ENCODE peak calls at places on chromosomes 2 and 18, in six cellular contexts. E is tibial nerve; S is SJSA1; U is tibial artery; Y is A549; P is CD8-positive, alpha-beta T cell. T is an unnamed sample.
A peak's percentile ranks its signal among the peaks of the same experiment; 100 is the strongest.

GRCh38 chr2:191246820-191247380 is 1.7 kb downstream of the MYO1B start:
- DNase-seq in E (no peak), S (no peak), U (no peak), Y (no peak), P (no peak), T (no peak)

GRCh38 chr2:43265006-43265770 is 38.8 kb upstream of the ZFP36L2 start:
- DNase-seq in E (no peak), S (no peak), U (peak; percentile 83), Y (no peak), P (no peak), T (no peak)

GRCh38 chr2:217822296-217823252 is 180.2 kb downstream of the TNS1 start:
- DNase-seq in E (no peak), S (no peak), U (no peak), Y (no peak), P (no peak), T (no peak)

GRCh38 chr2:169258045-169258601 is 104.2 kb downstream of the LRP2 start:
- DNase-seq in E (no peak), S (no peak), U (no peak), Y (no peak), P (no peak), T (no peak)

GRCh38 chr2:147320148-147320547 is 524.7 kb upstream of the ACVR2A start:
- DNase-seq in E (no peak), S (no peak), U (no peak), Y (no peak), P (no peak), T (no peak)

GRCh38 chr18:44759925-44760342 is 79.2 kb downstream of the SETBP1 start:
- DNase-seq in E (no peak), S (no peak), U (no peak), Y (no peak), P (no peak), T (peak; percentile 49)

GRCh38 chr2:210899131-210899530 is 342.7 kb downstream of the CPS1 start:
- DNase-seq in E (no peak), S (no peak), U (no peak), Y (peak; percentile 1), P (no peak), T (no peak)

GRCh38 chr2:155695505-155695904 is 637.0 kb downstream of the NR4A2 start:
- DNase-seq in E (no peak), S (no peak), U (no peak), Y (no peak), P (no peak), T (no peak)

GRCh38 chr2:230418341-230419016 is 2.5 kb downstream of the SP100 start:
- DNase-seq in E (no peak), S (no peak), U (no peak), Y (no peak), P (no peak), T (no peak)

GRCh38 chr2:43274721-43275120 is 48.3 kb upstream of the ZFP36L2 start:
- DNase-seq in E (no peak), S (no peak), U (peak; percentile 12), Y (no peak), P (no peak), T (no peak)

GRCh38 chr18:49613741-49614151 is 51.9 kb downstream of the LIPG start:
- DNase-seq in E (no peak), S (no peak), U (no peak), Y (no peak), P (no peak), T (no peak)

GRCh38 chr2:44793322-44793870 is 148.1 kb upstream of the SIX3 start:
- DNase-seq in E (no peak), S (no peak), U (no peak), Y (peak; percentile 33), P (no peak), T (peak; percentile 9)

GRCh38 chr18:31612124-31612523 is 20.4 kb downstream of the TTR start:
- DNase-seq in E (no peak), S (no peak), U (no peak), Y (no peak), P (no peak), T (no peak)

GRCh38 chr2:39696838-39697237 is 31.1 kb downstream of the TMEM178A start:
- DNase-seq in E (no peak), S (no peak), U (no peak), Y (peak; percentile 17), P (no peak), T (no peak)

GRCh38 chr2:109243526-109244425 is 114.8 kb downstream of the SH3RF3 start:
- DNase-seq in E (no peak), S (no peak), U (no peak), Y (no peak), P (no peak), T (no peak)

DNA sequence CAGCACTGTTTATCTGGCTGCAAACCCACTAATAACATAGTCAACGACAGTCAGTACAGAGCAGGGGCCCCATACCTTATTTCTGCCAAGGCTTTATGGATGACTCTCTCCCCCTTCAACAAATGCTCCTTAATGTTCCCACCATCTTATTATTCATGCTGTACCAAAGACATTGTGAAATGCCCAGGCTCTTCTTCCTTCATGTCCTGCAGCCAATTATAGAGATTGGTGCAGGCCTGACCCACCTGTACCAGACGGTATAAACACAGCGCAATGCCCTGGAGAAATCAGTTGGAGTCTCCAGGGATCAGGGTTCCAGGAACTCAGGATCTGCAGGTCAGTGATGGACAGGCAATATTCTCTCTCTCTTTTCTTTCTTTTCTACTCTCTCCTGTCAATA is at the start of gene IL1F10:
- DNase-seq in E (no peak), S (peak; percentile 4), U (no peak), Y (no peak), P (no peak), T (no peak)
- H3K27ac ChIP-seq in E (no peak within 1 kb of the TSS), S (no peak within 1 kb of the TSS), U (no peak within 1 kb of the TSS), Y (no peak within 1 kb of the TSS), P (no peak within 1 kb of the TSS), T (no peak within 1 kb of the TSS)

DNA sequence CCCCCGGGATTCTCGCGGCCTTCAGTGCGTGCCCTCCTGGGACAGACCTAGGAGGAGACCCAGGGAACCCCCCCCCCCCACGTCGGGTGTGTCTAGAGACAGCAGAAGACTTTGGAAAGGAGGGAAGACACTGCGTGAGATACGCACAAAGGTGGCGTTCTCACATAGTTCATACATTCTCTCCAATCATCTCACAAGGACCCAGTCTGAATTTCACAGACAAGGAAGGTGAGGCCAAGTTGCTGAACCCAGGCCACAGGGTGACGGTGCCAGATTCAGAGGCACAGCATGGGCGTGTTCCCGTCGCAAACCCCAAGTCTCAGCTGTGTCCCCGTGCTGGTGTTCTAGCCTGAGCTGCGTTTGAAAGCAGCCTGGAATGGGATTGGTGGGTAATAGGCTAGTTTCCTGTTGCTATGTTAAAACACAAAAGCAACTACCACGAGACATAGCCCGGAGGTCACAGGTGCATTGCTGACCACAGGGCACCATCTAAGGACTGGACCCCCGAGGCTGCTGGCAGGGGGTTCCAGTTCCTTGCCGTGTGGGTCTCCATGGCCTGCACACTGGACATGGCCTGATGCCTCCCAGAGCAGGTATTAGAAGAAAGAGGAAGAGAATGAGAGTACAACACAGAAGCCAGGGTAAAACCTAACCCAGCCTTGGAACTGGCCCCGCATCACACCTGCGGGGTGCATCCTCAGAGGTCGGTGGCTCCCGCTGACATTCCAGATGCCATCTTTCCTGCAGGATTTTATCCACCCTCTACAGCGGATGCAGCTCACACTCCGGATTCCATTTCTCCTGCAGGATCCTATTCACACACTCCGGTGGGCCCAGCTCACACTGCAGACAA is 1.1 kb upstream of the PXDN start:
- DNase-seq in E (no peak), S (no peak), U (peak; percentile 63), Y (no peak), P (no peak), T (no peak)
- H3K4me3 ChIP-seq in E (peak overlapping the region; percentile 87), S (peak overlapping the region; percentile 95), U (peak overlapping the region; percentile 72), Y (no peak overlapping the region), P (no peak overlapping the region), T (no peak overlapping the region)

GRCh38 chr2:13681936-13682335 is 950.6 kb upstream of the LRATD1 start:
- DNase-seq in E (no peak), S (no peak), U (no peak), Y (no peak), P (no peak), T (no peak)
- H3K27ac ChIP-seq in E (no peak overlapping the region), S (no peak overlapping the region), U (no peak overlapping the region), Y (no peak overlapping the region), P (no peak overlapping the region), T (no peak overlapping the region)

GRCh38 chr18:11733031-11733430 is 44.0 kb downstream of the GNAL start:
- DNase-seq in E (peak; percentile 59), S (peak; percentile 67), U (peak; percentile 84), Y (peak; percentile 74), P (peak; percentile 54), T (peak; percentile 32)
- H3K4me3 ChIP-seq in E (no peak overlapping the region), S (no peak overlapping the region), U (no peak overlapping the region), Y (no peak overlapping the region), P (no peak overlapping the region), T (no peak overlapping the region)

GRCh38 chr2:219429958-219430586 is 4.6 kb upstream of the SPEG start:
- DNase-seq in E (no peak), S (no peak), U (no peak), Y (no peak), P (no peak), T (no peak)
- H3K27ac ChIP-seq in E (no peak overlapping the region), S (no peak overlapping the region), U (peak overlapping the region; percentile 97), Y (no peak overlapping the region), P (no peak overlapping the region), T (no peak overlapping the region)

GRCh38 chr18:55819448-55819847 is 231.5 kb upstream of the TCF4 start:
- DNase-seq in E (no peak), S (no peak), U (no peak), Y (no peak), P (no peak), T (no peak)

DNA sequence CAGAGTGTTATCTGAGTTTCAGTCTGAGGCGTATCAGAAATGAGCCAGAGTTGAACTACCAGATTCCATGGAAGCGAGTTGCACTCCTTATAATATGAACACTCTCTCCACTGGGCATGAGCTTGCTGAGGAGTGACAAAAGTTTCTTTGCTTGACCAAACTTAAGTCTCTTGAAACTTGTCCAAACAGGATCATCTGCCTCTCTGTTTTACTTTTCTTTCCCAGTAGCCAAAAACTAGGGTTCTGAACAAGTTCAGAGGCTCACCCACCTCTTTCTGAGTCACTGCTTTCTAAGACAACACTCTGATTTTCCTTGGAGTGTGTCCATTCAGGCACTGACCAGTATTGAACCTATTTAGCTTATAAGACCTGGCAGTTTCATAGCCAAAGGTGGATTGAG is 233.2 kb upstream of the TCF4 start:
- DNase-seq in E (no peak), S (no peak), U (no peak), Y (no peak), P (no peak), T (no peak)
- H3K4me3 ChIP-seq in E (no peak overlapping the region), S (no peak overlapping the region), U (no peak overlapping the region), Y (no peak overlapping the region), P (no peak overlapping the region), T (no peak overlapping the region)

GRCh38 chr2:174603280-174603679 is 5.7 kb upstream of the WIPF1 start:
- DNase-seq in E (peak; percentile 28), S (no peak), U (peak; percentile 85), Y (peak; percentile 48), P (peak; percentile 31), T (peak; percentile 66)
- H3K27ac ChIP-seq in E (peak overlapping the region; percentile 82), S (no peak overlapping the region), U (no peak overlapping the region), Y (no peak overlapping the region), P (no peak overlapping the region), T (peak overlapping the region; percentile 42)

GRCh38 chr18:9016819-9017169 is 85.7 kb upstream of the NDUFV2 start:
- DNase-seq in E (no peak), S (no peak), U (no peak), Y (no peak), P (no peak), T (no peak)
- H3K4me3 ChIP-seq in E (no peak overlapping the region), S (peak overlapping the region; percentile 21), U (peak overlapping the region; percentile 41), Y (peak overlapping the region; percentile 22), P (no peak overlapping the region), T (no peak overlapping the region)

T was measured in CD4-positive, CD25-positive, alpha-beta regulatory T cell.